ENCODE peak calls at places on chromosome 17, in nine cellular contexts. C, B, O, T, P, A, X, H and V are unnamed samples.

GRCh38 chr17:20230924-20231323 is 221.8 kb downstream of the SPECC1 start:
- DNase-seq in C (no peak), B (no peak), O (no peak), T (no peak), P (no peak), A (no peak), X (no peak), H (no peak), V (no peak)

GRCh38 chr17:40253565-40253964 is 34.1 kb upstream of the CDC6 start:
- DNase-seq in C (no peak), B (no peak), O (no peak), T (no peak), P (no peak), A (no peak), X (no peak), H (no peak), V (no peak)

GRCh38 chr17:27320222-27320560 is 26.3 kb downstream of the WSB1 start:
- DNase-seq in C (no peak), B (no peak), O (no peak), T (no peak), P (no peak), A (peak; percentile 68), X (no peak), H (no peak), V (no peak)

GRCh38 chr17:64216385-64217248 is 46.4 kb downstream of the TEX2 start:
- DNase-seq in C (peak; percentile 60), B (no peak), O (no peak), T (peak; percentile 49), P (peak; percentile 48), A (no peak), X (peak; percentile 52), H (no peak), V (peak; percentile 53)

GRCh38 chr17:63954402-63955063 is 18.2 kb downstream of the SCN4A start:
- DNase-seq in C (no peak), B (no peak), O (no peak), T (peak; percentile 34), P (peak; percentile 61), A (no peak), X (no peak), H (no peak), V (no peak)

GRCh38 chr17:7574176-7574953 is 5.1 kb upstream of the CD68 start:
- DNase-seq in C (no peak), B (no peak), O (no peak), T (no peak), P (no peak), A (no peak), X (no peak), H (no peak), V (no peak)

GRCh38 chr17:496761-497586 is 144.4 kb upstream of the RPH3AL start:
- DNase-seq in C (no peak), B (no peak), O (no peak), T (no peak), P (no peak), A (no peak), X (no peak), H (no peak), V (no peak)

GRCh38 chr17:59825533-59826316 is 67.0 kb downstream of the TUBD1 start:
- DNase-seq in C (no peak), B (no peak), O (peak; percentile 67), T (no peak), P (no peak), A (no peak), X (no peak), H (no peak), V (no peak)

GRCh38 chr17:70187383-70187782 is 18.1 kb downstream of the KCNJ2 start:
- DNase-seq in C (no peak), B (no peak), O (no peak), T (no peak), P (no peak), A (no peak), X (no peak), H (no peak), V (no peak)

GRCh38 chr17:18254888-18255649 is 3.5 kb downstream of the FLII start:
- DNase-seq in C (no peak), B (no peak), O (no peak), T (no peak), P (no peak), A (no peak), X (no peak), H (no peak), V (no peak)
- TF ChIP-seq CTCF in C (no peak), B (no peak), O (no peak), T (no peak), P (no peak), A (no peak), X (no peak), H (no peak), V (no peak)

GRCh38 chr17:1715803-1716075 is 5.6 kb upstream of the TLCD2 start:
- DNase-seq in C (no peak), B (no peak), O (no peak), T (no peak), P (no peak), A (no peak), X (no peak), H (no peak), V (no peak)

GRCh38 chr17:1713878-1714487 is 3.8 kb upstream of the TLCD2 start:
- DNase-seq in C (no peak), B (peak; percentile 56), O (peak; percentile 86), T (peak; percentile 71), P (peak; percentile 62), A (no peak), X (peak; percentile 45), H (no peak), V (peak; percentile 54)

GRCh38 chr17:1714980-1715802 is 5.0 kb upstream of the TLCD2 start:
- DNase-seq in C (peak; percentile 64), B (peak; percentile 91), O (peak; percentile 90), T (peak; percentile 91), P (peak; percentile 62), A (peak; percentile 97), X (peak; percentile 91), H (peak; percentile 97), V (peak; percentile 84)

GRCh38 chr17:1713160-1713877 is 3.1 kb upstream of the TLCD2 start:
- DNase-seq in C (peak; percentile 38), B (no peak), O (no peak), T (no peak), P (no peak), A (no peak), X (no peak), H (no peak), V (no peak)

DNA sequence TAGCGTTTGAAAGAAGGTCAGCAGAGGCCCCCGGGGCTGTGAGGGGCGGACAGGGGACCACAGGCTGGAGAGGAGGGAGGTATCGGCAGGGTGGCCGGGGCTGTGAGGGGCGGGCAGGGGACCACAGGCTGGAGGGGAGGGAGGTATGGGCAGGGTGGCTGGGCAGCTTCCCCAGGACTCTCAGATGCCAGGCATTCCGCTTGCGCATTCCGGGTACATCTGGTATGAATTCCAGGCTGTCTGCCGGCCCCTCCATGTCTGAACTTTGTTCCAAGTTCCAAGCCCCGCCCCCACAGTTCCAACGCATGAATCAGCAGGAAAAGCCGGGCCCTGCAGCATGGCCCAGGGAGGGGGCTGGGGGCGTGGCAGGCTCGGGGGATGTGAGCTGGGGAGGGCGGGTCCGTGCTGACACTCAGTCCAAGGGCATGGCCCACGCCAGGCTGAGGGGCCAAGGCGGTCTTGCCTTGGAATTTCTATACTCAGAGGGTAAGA is 4.4 kb upstream of the TLCD2 start:
- DNase-seq in C (peak; percentile 59), B (peak; percentile 95), O (peak; percentile 97), T (peak; percentile 98), P (peak; percentile 63), A (peak; percentile 99), X (peak; percentile 99), H (peak; percentile 99), V (peak; percentile 96)
- TF ChIP-seq EP300 in C (no peak), B (no peak), O (no peak), T (peak; percentile 44), P (peak; percentile 80), A (no peak), X (no peak), H (no peak), V (no peak)

DNA sequence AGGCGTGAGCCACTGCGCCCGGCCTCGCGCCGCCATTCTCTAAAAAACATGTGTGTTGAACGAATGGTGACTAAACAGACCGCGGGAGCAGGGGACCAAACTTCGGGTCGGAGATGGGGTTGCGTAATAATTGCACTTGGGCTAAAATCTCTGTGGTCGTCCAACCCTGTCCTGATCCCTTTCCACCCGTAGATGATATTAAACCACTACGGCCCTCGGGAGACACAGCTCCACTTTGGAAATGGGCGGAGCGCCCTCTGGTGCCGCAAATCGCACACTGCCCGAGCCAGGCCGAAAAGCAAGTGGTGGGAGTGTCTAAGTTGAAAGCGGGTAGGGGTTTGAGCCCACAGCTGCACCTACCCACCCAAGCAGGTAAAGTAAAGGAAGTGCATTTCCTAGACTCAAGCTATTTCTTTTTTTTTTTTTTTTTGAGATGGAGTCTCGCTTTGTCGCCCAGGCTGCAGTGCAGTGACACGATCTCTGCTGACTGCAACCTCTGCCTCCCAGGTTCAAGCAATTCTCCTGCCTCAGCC is 17.0 kb downstream of the CAVIN1 start:
- DNase-seq in C (peak; percentile 67), B (peak; percentile 96), O (peak; percentile 82), T (peak; percentile 87), P (peak; percentile 89), A (peak; percentile 96), X (peak; percentile 69), H (peak; percentile 94), V (peak; percentile 90)
- TF ChIP-seq CTCF in C (peak; percentile 91), B (peak; percentile 91), O (peak; percentile 97), T (peak; percentile 96), P (peak; percentile 79), A (peak; percentile 88), X (peak; percentile 70), H (peak; percentile 81), V (no peak)

DNA sequence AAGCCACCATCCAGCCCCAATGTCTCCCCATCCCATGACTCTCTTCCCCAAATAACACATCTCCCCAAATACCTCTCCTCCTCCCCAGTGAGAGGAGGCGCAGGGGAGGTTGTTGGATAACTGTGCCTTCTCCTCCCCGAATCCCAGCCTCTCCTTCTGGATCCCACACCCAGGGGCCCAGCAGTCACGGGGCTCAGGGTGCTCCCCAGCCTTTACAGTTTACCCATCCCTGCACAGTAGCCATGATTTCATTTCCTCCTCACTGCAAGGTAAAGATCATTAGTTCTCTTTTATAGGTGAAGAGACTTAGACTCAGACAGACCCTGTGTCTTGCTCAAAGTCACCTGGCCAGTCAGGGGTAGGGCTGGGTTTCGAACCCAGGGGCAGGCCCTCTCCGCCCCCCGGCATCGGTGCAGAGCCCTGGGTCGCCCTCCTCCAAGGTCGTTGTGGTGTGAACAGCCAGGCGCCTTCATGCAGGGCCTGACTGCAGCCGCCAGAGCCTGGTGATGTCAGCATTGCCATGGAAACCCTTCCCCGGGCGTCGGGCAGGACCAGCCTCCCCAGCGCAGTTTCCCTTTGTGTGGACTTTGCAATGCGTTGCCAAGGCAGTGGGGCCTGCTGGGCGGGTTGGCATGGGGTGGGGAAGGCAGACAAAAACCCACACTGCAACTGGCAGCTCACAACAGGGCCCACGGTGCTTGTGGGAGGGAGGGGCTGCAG is 53.3 kb upstream of the TOB1 start:
- DNase-seq in C (peak; percentile 42), B (peak; percentile 87), O (peak; percentile 96), T (peak; percentile 94), P (peak; percentile 99), A (peak; percentile 95), X (peak; percentile 81), H (peak; percentile 97), V (peak; percentile 96)
- TF ChIP-seq EP300 in C (no peak), B (no peak), O (no peak), T (no peak), P (no peak), A (no peak), X (no peak), H (no peak), V (no peak)

DNA sequence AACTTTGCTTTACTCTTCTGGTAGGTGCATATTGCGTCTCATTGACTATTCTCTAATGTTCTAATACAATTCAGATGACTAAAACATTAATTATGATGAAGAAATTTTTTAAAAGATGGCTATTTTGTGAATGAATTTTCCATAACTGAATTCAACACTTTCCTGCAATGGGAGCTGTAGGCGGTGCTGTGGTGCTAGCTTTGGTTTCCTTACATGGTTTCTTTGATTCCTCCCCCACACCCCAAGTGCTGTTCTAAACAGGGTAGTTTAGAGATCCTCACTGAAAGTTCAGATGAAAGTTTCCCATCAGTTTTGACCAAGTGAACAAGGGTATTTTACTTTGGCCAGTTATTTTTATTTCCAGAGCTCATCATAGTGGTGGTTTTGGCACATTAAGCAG is 26.0 kb upstream of the MRC2 start:
- DNase-seq in C (no peak), B (no peak), O (no peak), T (no peak), P (no peak), A (no peak), X (no peak), H (no peak), V (no peak)
- TF ChIP-seq CTCF in C (no peak), B (no peak), O (no peak), T (no peak), P (no peak), A (no peak), X (no peak), H (no peak), V (no peak)